ENCODE peak calls at places on chromosomes 16 and 17, in five cellular contexts. One of them, this sample, is unnamed.

GRCh38 chr17:48177816-48178215 is 70.2 kb downstream of the SNX11 start:
- DNase-seq in H1: no peak
- DNase-seq in H9: no peak
- DNase-seq in mesenchymal stem cell: no peak
- DNase-seq in neuronal stem cell: no peak
- DNase-seq in this sample: no peak

GRCh38 chr17:79520134-79520892 is 90.5 kb downstream of the RBFOX3 start:
- DNase-seq in H1: no peak
- DNase-seq in H9: no peak
- DNase-seq in mesenchymal stem cell: no peak
- DNase-seq in neuronal stem cell: no peak
- DNase-seq in this sample: no peak

GRCh38 chr16:2839650-2840450 is 9.7 kb downstream of the ZG16B start:
- DNase-seq in H1: no peak
- DNase-seq in H9: no peak
- DNase-seq in mesenchymal stem cell: no peak
- DNase-seq in neuronal stem cell: no peak
- DNase-seq in this sample: no peak

GRCh38 chr16:64481497-64481896 is 640.4 kb downstream of the CDH11 start:
- DNase-seq in H1: no peak
- DNase-seq in H9: no peak
- DNase-seq in mesenchymal stem cell: peak
- DNase-seq in neuronal stem cell: no peak
- DNase-seq in this sample: no peak

GRCh38 chr17:48104440-48104839 is 3.1 kb upstream of the SNX11 start:
- DNase-seq in H1: no peak
- DNase-seq in H9: no peak
- DNase-seq in mesenchymal stem cell: no peak
- DNase-seq in neuronal stem cell: no peak
- DNase-seq in this sample: no peak

GRCh38 chr17:77235370-77236080 is 94.8 kb downstream of the SEC14L1 start:
- DNase-seq in H1: no peak
- DNase-seq in H9: no peak
- DNase-seq in mesenchymal stem cell: peak
- DNase-seq in neuronal stem cell: no peak
- DNase-seq in this sample: no peak

GRCh38 chr16:82796047-82796446 is 169.3 kb downstream of the CDH13 start:
- DNase-seq in H1: no peak
- DNase-seq in H9: no peak
- DNase-seq in mesenchymal stem cell: no peak
- DNase-seq in neuronal stem cell: no peak
- DNase-seq in this sample: no peak

GRCh38 chr16:67278773-67279295 is 498 bp upstream of the PLEKHG4 start:
- DNase-seq in H1: no peak
- DNase-seq in H9: peak
- DNase-seq in mesenchymal stem cell: peak
- DNase-seq in neuronal stem cell: no peak
- DNase-seq in this sample: no peak

GRCh38 chr17:63399856-63400255 is 46.2 kb downstream of the CYB561 start:
- DNase-seq in H1: no peak
- DNase-seq in H9: no peak
- DNase-seq in mesenchymal stem cell: peak
- DNase-seq in neuronal stem cell: no peak
- DNase-seq in this sample: no peak

GRCh38 chr17:44222112-44222869 is 2.8 kb upstream of the UBTF start:
- DNase-seq in H1: no peak
- DNase-seq in H9: peak
- DNase-seq in mesenchymal stem cell: peak
- DNase-seq in neuronal stem cell: peak
- DNase-seq in this sample: peak

GRCh38 chr17:17343160-17343735 is 40.1 kb downstream of the NT5M start:
- DNase-seq in H1: no peak
- DNase-seq in H9: peak
- DNase-seq in mesenchymal stem cell: no peak
- DNase-seq in neuronal stem cell: no peak
- DNase-seq in this sample: no peak

GRCh38 chr17:65583921-65584603 is 22.6 kb upstream of the AXIN2 start:
- DNase-seq in H1: no peak
- DNase-seq in H9: no peak
- DNase-seq in mesenchymal stem cell: no peak
- DNase-seq in neuronal stem cell: no peak
- DNase-seq in this sample: no peak

GRCh38 chr16:23131841-23132576 is 17.2 kb downstream of the USP31 start:
- DNase-seq in H1: no peak
- DNase-seq in H9: no peak
- DNase-seq in mesenchymal stem cell: peak
- DNase-seq in neuronal stem cell: no peak
- DNase-seq in this sample: no peak

GRCh38 chr17:73519621-73520368 is 124.5 kb downstream of the SDK2 start:
- DNase-seq in H1: no peak
- DNase-seq in H9: no peak
- DNase-seq in mesenchymal stem cell: no peak
- DNase-seq in neuronal stem cell: no peak
- DNase-seq in this sample: no peak

GRCh38 chr17:33964344-33964979 is 290.6 kb upstream of the CCL2 start:
- DNase-seq in H1: no peak
- DNase-seq in H9: peak
- DNase-seq in mesenchymal stem cell: no peak
- DNase-seq in neuronal stem cell: no peak
- DNase-seq in this sample: no peak

GRCh38 chr16:2467301-2468141 is 3.6 kb upstream of the NTN3 start:
- DNase-seq in H1: no peak
- DNase-seq in H9: peak
- DNase-seq in mesenchymal stem cell: peak
- DNase-seq in neuronal stem cell: no peak
- DNase-seq in this sample: no peak

DNA sequence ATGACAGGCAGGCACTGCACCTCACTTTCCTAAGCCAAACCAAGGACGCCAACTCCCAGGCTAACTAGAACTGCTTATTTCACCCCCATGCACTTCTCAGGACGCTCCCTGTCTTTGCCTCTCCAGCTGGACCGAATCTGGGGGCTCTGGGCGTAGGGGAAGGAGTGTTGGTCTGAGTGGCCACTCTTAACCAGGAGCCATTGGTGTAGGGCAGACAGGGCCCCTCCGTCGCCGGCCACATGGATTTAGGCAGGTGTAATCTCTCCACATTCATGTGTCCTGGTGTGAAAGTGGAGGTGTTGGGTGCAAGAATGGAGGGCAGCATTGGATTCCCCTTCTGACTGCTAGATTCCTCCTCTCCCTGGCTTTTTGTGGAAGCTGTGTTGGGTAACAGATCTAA is 9.8 kb downstream of the ATP2C2 start:
- DNase-seq in H1: no peak
- DNase-seq in H9: no peak
- DNase-seq in mesenchymal stem cell: no peak
- DNase-seq in neuronal stem cell: no peak
- DNase-seq in this sample: no peak
- H2BK12ac ChIP-seq in H1: peak
- H2BK12ac ChIP-seq in H9: no peak
- H2BK12ac ChIP-seq in mesenchymal stem cell: no peak
- H2BK12ac ChIP-seq in neuronal stem cell: no peak
- H2BK12ac ChIP-seq in this sample: no peak

GRCh38 chr17:13725286-13725990 is 123.7 kb upstream of the HS3ST3A1 start:
- DNase-seq in H1: no peak
- DNase-seq in H9: no peak
- DNase-seq in mesenchymal stem cell: peak
- DNase-seq in neuronal stem cell: no peak
- DNase-seq in this sample: no peak
- H2AFZ ChIP-seq in H1: no peak
- H2AFZ ChIP-seq in H9: no peak
- H2AFZ ChIP-seq in mesenchymal stem cell: no peak
- H2AFZ ChIP-seq in neuronal stem cell: no peak
- H2AFZ ChIP-seq in this sample: no peak

GRCh38 chr17:71681427-71682173 is 439.2 kb upstream of the SOX9 start:
- DNase-seq in H1: no peak
- DNase-seq in H9: no peak
- DNase-seq in mesenchymal stem cell: no peak
- DNase-seq in neuronal stem cell: no peak
- DNase-seq in this sample: no peak
- H2BK12ac ChIP-seq in H1: no peak
- H2BK12ac ChIP-seq in H9: no peak
- H2BK12ac ChIP-seq in mesenchymal stem cell: no peak
- H2BK12ac ChIP-seq in neuronal stem cell: no peak
- H2BK12ac ChIP-seq in this sample: no peak

GRCh38 chr16:81543571-81543970 is 99.0 kb downstream of the CMIP start:
- DNase-seq in H1: no peak
- DNase-seq in H9: no peak
- DNase-seq in mesenchymal stem cell: no peak
- DNase-seq in neuronal stem cell: no peak
- DNase-seq in this sample: no peak
- H2AFZ ChIP-seq in H1: no peak
- H2AFZ ChIP-seq in H9: no peak
- H2AFZ ChIP-seq in mesenchymal stem cell: no peak
- H2AFZ ChIP-seq in neuronal stem cell: no peak
- H2AFZ ChIP-seq in this sample: peak

GRCh38 chr17:68794636-68795503 is 160.3 kb downstream of the ABCA8 start:
- DNase-seq in H1: no peak
- DNase-seq in H9: no peak
- DNase-seq in mesenchymal stem cell: peak
- DNase-seq in neuronal stem cell: no peak
- DNase-seq in this sample: peak
- H2BK12ac ChIP-seq in H1: no peak
- H2BK12ac ChIP-seq in H9: no peak
- H2BK12ac ChIP-seq in mesenchymal stem cell: no peak
- H2BK12ac ChIP-seq in neuronal stem cell: no peak
- H2BK12ac ChIP-seq in this sample: no peak

GRCh38 chr16:15777533-15778203 is 79.2 kb downstream of the MYH11 start:
- DNase-seq in H1: peak
- DNase-seq in H9: peak
- DNase-seq in mesenchymal stem cell: peak
- DNase-seq in neuronal stem cell: peak
- DNase-seq in this sample: peak
- H2AFZ ChIP-seq in H1: peak
- H2AFZ ChIP-seq in H9: no peak
- H2AFZ ChIP-seq in mesenchymal stem cell: no peak
- H2AFZ ChIP-seq in neuronal stem cell: no peak
- H2AFZ ChIP-seq in this sample: no peak

GRCh38 chr16:87051526-87052320 is 265.5 kb downstream of the C16orf95 start:
- DNase-seq in H1: no peak
- DNase-seq in H9: no peak
- DNase-seq in mesenchymal stem cell: no peak
- DNase-seq in neuronal stem cell: no peak
- DNase-seq in this sample: no peak

GRCh38 chr16:87054154-87054553 is 263.0 kb downstream of the C16orf95 start:
- DNase-seq in H1: no peak
- DNase-seq in H9: no peak
- DNase-seq in mesenchymal stem cell: no peak
- DNase-seq in neuronal stem cell: no peak
- DNase-seq in this sample: no peak

GRCh38 chr16:87054856-87055255 is 262.3 kb downstream of the C16orf95 start:
- DNase-seq in H1: no peak
- DNase-seq in H9: no peak
- DNase-seq in mesenchymal stem cell: no peak
- DNase-seq in neuronal stem cell: no peak
- DNase-seq in this sample: no peak

GRCh38 chr16:87052506-87052905 is 264.7 kb downstream of the C16orf95 start:
- DNase-seq in H1: no peak
- DNase-seq in H9: no peak
- DNase-seq in mesenchymal stem cell: no peak
- DNase-seq in neuronal stem cell: no peak
- DNase-seq in this sample: no peak

GRCh38 chr16:87053016-87053982 is 263.9 kb downstream of the C16orf95 start:
- DNase-seq in H1: no peak
- DNase-seq in H9: peak
- DNase-seq in mesenchymal stem cell: no peak
- DNase-seq in neuronal stem cell: no peak
- DNase-seq in this sample: no peak
- H2BK12ac ChIP-seq in H1: no peak
- H2BK12ac ChIP-seq in H9: no peak
- H2BK12ac ChIP-seq in mesenchymal stem cell: no peak
- H2BK12ac ChIP-seq in neuronal stem cell: peak
- H2BK12ac ChIP-seq in this sample: no peak

DNA sequence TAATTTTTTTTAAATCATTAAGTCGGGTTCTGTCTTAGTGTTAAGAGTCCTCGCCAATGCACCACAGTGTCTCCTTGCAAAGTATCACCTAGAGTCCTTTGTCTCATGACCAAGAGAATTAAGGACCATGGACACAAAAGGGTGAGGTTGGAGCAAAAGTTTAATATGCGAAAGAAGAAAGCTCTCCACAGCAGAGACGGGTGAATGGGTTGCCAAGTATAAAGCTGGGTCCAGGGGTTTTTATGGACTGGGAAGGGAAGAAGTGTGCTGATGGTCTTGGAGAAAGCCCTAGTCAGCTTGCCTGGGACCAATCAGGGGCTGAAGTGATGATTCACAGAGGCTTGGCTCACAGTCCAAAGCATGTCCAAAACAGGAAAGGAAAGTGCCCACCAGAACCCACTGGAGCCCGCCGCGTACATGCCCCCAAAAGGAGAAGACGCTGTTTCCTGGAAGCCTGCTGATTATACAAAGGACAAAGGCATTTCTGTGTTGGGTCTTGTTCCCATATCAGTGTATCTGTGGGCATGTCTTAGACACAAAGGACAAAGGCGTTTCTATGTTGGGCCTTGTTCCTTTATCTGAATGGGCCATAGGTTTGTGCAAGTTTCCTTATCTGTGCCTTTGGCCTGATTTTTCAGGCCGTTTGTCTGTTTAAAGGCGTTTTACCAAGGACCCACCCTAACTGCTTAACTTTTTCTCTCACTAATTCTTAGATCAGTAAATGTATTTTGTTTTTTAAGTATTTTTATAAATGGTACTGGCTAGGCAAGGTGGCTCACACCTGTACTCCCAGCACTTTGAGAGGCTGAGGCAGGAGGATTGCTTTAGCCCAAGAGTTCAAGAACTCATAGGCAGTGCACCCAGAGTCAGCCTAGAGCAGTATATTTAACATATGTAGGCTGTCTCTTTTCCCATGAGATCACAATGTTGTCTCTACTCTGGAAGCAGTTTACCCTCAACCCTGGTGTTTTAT is 28.7 kb upstream of the ATF7IP2 start:
- DNase-seq in H1: no peak
- DNase-seq in H9: no peak
- DNase-seq in mesenchymal stem cell: no peak
- DNase-seq in neuronal stem cell: no peak
- DNase-seq in this sample: no peak
- H2AFZ ChIP-seq in H1: no peak
- H2AFZ ChIP-seq in H9: no peak
- H2AFZ ChIP-seq in mesenchymal stem cell: no peak
- H2AFZ ChIP-seq in neuronal stem cell: no peak
- H2AFZ ChIP-seq in this sample: no peak

DNA sequence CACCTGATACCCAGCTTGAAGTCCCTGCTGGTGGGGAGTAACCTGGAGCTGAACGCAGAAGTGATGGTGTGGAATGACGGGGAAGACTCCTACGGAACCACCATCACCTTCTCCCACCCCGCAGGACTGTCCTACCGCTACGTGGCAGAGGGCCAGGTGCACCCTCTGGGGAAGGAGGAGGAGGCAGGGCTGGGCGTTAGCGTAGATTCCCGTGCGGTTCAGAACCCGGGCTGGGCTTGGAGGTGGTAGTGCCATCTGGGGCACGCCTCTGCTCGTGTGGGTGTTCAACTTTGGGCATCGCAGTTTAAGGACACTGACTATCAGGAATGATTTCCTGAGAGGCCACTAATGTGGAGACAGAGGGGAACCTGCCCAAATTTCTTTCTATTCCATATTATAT is 18.3 kb downstream of the ITGAX start:
- DNase-seq in H1: no peak
- DNase-seq in H9: no peak
- DNase-seq in mesenchymal stem cell: no peak
- DNase-seq in neuronal stem cell: no peak
- DNase-seq in this sample: no peak
- H2BK12ac ChIP-seq in H1: no peak
- H2BK12ac ChIP-seq in H9: no peak
- H2BK12ac ChIP-seq in mesenchymal stem cell: no peak
- H2BK12ac ChIP-seq in neuronal stem cell: no peak
- H2BK12ac ChIP-seq in this sample: no peak